ENCODE peak calls at places on chromosomes 1 and 21, in six cellular contexts. E, U, V, R, W and Y are unnamed samples.

GRCh38 chr1:233615571-233615970 is 1.7 kb downstream of the KCNK1 start:
- DNase-seq in E (no peak), U (no peak), V (no peak), R (no peak), W (no peak), Y (no peak)

GRCh38 chr21:16358021-16358420 is 628.2 kb downstream of the USP25 start:
- DNase-seq in E (no peak), U (no peak), V (no peak), R (peak), W (no peak), Y (no peak)

GRCh38 chr1:240763771-240764170 is 151.8 kb upstream of the GREM2 start:
- DNase-seq in E (no peak), U (no peak), V (no peak), R (no peak), W (no peak), Y (no peak)

GRCh38 chr1:156858959-156859522 is at the start of gene INSRR:
- DNase-seq in E (no peak), U (no peak), V (no peak), R (no peak), W (no peak), Y (no peak)

GRCh38 chr1:236795757-236796719 is 946 bp downstream of the MTR start:
- DNase-seq in E (no peak), U (peak), V (no peak), R (peak), W (no peak), Y (no peak)

GRCh38 chr1:159009704-159010361 is at the start of gene IFI16:
- DNase-seq in E (peak), U (peak), V (no peak), R (peak), W (peak), Y (peak)

GRCh38 chr21:45545691-45546531 is 3.7 kb upstream of the SLC19A1 start:
- DNase-seq in E (no peak), U (no peak), V (peak), R (no peak), W (no peak), Y (no peak)

GRCh38 chr1:181255270-181255929 is 166.9 kb downstream of the IER5 start:
- DNase-seq in E (no peak), U (peak), V (no peak), R (peak), W (peak), Y (peak)

GRCh38 chr21:38853421-38853919 is 47.7 kb downstream of the ETS2 start:
- DNase-seq in E (peak), U (peak), V (peak), R (peak), W (no peak), Y (peak)

GRCh38 chr1:62362061-62362951 is 43.1 kb upstream of the KANK4 start:
- DNase-seq in E (no peak), U (no peak), V (peak), R (no peak), W (no peak), Y (no peak)

GRCh38 chr21:43664358-43664757 is 5.0 kb downstream of the RRP1B start:
- DNase-seq in E (no peak), U (no peak), V (no peak), R (peak), W (no peak), Y (no peak)

GRCh38 chr1:172397221-172397620 is 23.3 kb upstream of the C1orf105 start:
- DNase-seq in E (no peak), U (peak), V (no peak), R (peak), W (no peak), Y (no peak)

GRCh38 chr1:172754609-172755008 is 95.7 kb downstream of the FASLG start:
- DNase-seq in E (no peak), U (no peak), V (no peak), R (no peak), W (no peak), Y (no peak)

GRCh38 chr1:236603896-236604217 is 459 bp downstream of the HEATR1 start:
- DNase-seq in E (no peak), U (peak), V (no peak), R (no peak), W (no peak), Y (no peak)

GRCh38 chr21:35400233-35400939 is 351.3 kb upstream of the RUNX1 start:
- DNase-seq in E (no peak), U (peak), V (no peak), R (peak), W (no peak), Y (peak)

GRCh38 chr1:63173161-63173560 is 149.2 kb upstream of the FOXD3 start:
- DNase-seq in E (no peak), U (no peak), V (no peak), R (no peak), W (no peak), Y (no peak)

GRCh38 chr1:178192686-178193085 is 98.8 kb downstream of the RASAL2 start:
- DNase-seq in E (no peak), U (peak), V (peak), R (peak), W (no peak), Y (peak)

GRCh38 chr1:111813440-111814304 is 58.0 kb downstream of the DDX20 start:
- DNase-seq in E (no peak), U (no peak), V (no peak), R (no peak), W (no peak), Y (no peak)

GRCh38 chr1:101993703-101994102 is 3.0 kb downstream of the OLFM3 start:
- DNase-seq in E (no peak), U (no peak), V (no peak), R (no peak), W (no peak), Y (no peak)

GRCh38 chr1:61496501-61496900 is 228.4 kb downstream of the TM2D1 start:
- DNase-seq in E (no peak), U (no peak), V (no peak), R (no peak), W (no peak), Y (no peak)

GRCh38 chr1:41102208-41102607 is 80.7 kb upstream of the SLFNL1 start:
- DNase-seq in E (peak), U (peak), V (peak), R (peak), W (peak), Y (peak)

GRCh38 chr21:26961704-26962103 is 5.2 kb downstream of the ADAMTS5 start:
- DNase-seq in E (no peak), U (no peak), V (no peak), R (no peak), W (no peak), Y (no peak)

GRCh38 chr1:64004451-64004850 is 199.0 kb upstream of the UBE2U start:
- DNase-seq in E (no peak), U (peak), V (no peak), R (no peak), W (no peak), Y (no peak)

GRCh38 chr1:199854681-199855321 is 172.7 kb upstream of the NR5A2 start:
- DNase-seq in E (no peak), U (no peak), V (no peak), R (peak), W (no peak), Y (no peak)

GRCh38 chr21:29174607-29175013 is 44.2 kb downstream of the MAP3K7CL start:
- DNase-seq in E (no peak), U (peak), V (no peak), R (peak), W (no peak), Y (no peak)

GRCh38 chr1:2783069-2783434 is 18.4 kb downstream of the TTC34 start:
- DNase-seq in E (no peak), U (no peak), V (no peak), R (no peak), W (peak), Y (no peak)

GRCh38 chr21:37790905-37791304 is 125.4 kb downstream of the KCNJ6 start:
- DNase-seq in E (no peak), U (no peak), V (no peak), R (no peak), W (no peak), Y (no peak)

GRCh38 chr1:162271972-162272371 is 104.7 kb downstream of the SPATA46 start:
- DNase-seq in E (no peak), U (no peak), V (no peak), R (no peak), W (no peak), Y (no peak)

GRCh38 chr1:17768651-17769241 is 13.6 kb downstream of the ACTL8 start:
- DNase-seq in E (peak), U (peak), V (no peak), R (no peak), W (peak), Y (peak)

GRCh38 chr1:19737413-19737812 is 62.3 kb downstream of the TMCO4 start:
- DNase-seq in E (no peak), U (no peak), V (no peak), R (no peak), W (no peak), Y (peak)

GRCh38 chr21:35963920-35964451 is 96.3 kb downstream of the SETD4 start:
- DNase-seq in E (no peak), U (peak), V (no peak), R (no peak), W (no peak), Y (peak)

GRCh38 chr1:9539165-9539828 is at the start of gene SLC25A33:
- DNase-seq in E (peak), U (peak), V (peak), R (peak), W (peak), Y (peak)
- TF ChIP-seq POLR2A in E (peak), U (peak), V (no peak), R (peak), W (no peak), Y (peak)

GRCh38 chr1:203291201-203292096 is 13.9 kb upstream of the BTG2 start:
- DNase-seq in E (no peak), U (no peak), V (peak), R (no peak), W (peak), Y (no peak)

GRCh38 chr1:203288351-203288894 is 16.9 kb upstream of the BTG2 start:
- DNase-seq in E (no peak), U (no peak), V (no peak), R (no peak), W (no peak), Y (no peak)

GRCh38 chr1:203289281-203289981 is 15.9 kb upstream of the BTG2 start:
- DNase-seq in E (peak), U (no peak), V (peak), R (no peak), W (peak), Y (no peak)

GRCh38 chr1:203289982-203290260 is 15.4 kb upstream of the BTG2 start:
- DNase-seq in E (no peak), U (no peak), V (no peak), R (no peak), W (no peak), Y (no peak)

GRCh38 chr1:203290261-203291089 is 14.8 kb upstream of the BTG2 start:
- DNase-seq in E (peak), U (peak), V (peak), R (peak), W (peak), Y (no peak)
- TF ChIP-seq POLR2A in E (peak), U (no peak), V (no peak), R (no peak), W (peak), Y (no peak)

GRCh38 chr21:14581902-14582457 is 35.9 kb upstream of the SAMSN1 start:
- DNase-seq in E (no peak), U (no peak), V (no peak), R (no peak), W (no peak), Y (no peak)
- TF ChIP-seq POLR2A in E (no peak), U (no peak), V (no peak), R (no peak), W (no peak), Y (no peak)

DNA sequence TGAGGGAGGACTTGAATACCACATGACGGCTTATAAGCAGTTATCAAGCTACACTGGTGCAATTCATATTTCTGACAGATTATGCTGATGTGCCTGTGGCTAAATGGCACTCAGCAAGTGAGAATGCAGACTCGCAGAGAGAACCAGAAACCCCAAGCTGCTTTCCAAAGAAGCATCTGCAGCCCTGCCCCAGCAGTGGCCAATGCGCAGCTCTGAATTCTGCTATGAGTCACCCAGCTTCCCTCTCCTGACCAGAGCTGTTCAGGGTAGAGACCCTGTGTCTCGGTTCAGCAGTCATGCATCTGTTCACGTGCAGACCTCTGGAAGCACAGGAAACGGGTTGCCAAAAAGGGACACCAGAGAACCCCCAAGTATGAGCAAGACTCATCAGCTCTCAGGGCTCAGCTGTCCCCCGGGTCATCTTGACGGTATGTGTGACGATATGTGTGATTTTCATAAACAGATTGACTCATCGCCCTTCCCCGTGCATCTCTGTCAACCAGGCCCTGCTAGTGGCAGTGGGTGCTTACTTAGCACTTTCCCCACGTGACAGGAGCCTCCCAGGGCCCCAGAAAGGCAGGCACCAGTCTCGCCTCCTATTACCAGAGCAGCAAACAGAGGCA is 76.3 kb downstream of the ITPKB start:
- DNase-seq in E (peak), U (peak), V (peak), R (peak), W (peak), Y (peak)
- TF ChIP-seq POLR2A in E (peak), U (no peak), V (no peak), R (no peak), W (no peak), Y (no peak)

DNA sequence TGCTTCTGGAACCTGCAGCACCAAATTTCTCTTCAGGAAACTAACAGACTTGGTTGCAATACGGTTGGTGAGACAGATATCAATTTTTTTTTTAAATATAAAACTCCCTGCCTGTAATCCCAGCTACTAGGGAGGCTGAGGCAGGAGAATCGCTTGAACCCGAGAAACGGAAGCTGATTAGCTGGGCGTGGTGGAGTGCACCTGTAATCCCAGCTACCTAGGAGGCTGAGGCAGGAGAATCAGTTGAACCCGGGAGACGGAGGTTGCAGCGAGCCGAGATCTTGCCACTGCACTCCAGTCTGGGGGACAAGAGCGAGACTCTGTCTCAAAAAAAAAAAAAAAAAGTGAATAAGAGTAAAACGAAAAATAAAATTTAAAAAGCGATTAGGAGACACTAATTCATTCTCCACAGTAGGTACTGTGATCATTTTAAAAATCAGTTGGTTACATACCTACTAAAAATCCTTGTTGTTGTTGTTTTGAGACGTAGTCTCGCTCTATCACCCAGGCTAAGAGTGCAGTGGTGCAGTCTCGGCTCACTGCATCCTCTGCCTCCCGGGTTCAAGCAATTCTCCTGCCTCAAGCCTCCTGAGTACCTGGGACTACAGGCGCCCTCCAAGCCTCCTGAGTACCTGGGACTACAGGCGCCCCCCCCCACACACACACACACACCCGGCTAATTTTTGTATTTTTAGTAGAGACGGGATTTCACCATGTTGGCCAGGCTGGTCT is 798 bp upstream of the RBM8A start:
- DNase-seq in E (no peak), U (no peak), V (no peak), R (no peak), W (no peak), Y (no peak)
- TF ChIP-seq POLR2A in E (no peak), U (no peak), V (no peak), R (no peak), W (no peak), Y (no peak)

GRCh38 chr1:109763646-109764415 is at the start of gene EPS8L3:
- DNase-seq in E (no peak), U (no peak), V (peak), R (no peak), W (peak), Y (no peak)
- TF ChIP-seq POLR2A in E (no peak), U (no peak), V (no peak), R (no peak), W (peak), Y (no peak)